ENCODE peak calls at places on chromosome 9, in four cellular contexts. O, X, Y and C are unnamed samples.
A peak's percentile ranks its signal among the peaks of the same experiment; 100 is the strongest.

GRCh38 chr9:29325855-29326254 is 1752.6 kb upstream of the C9orf72 start:
- DNase-seq in O (peak; percentile 76), X (no peak), Y (no peak), C (no peak)

GRCh38 chr9:14031015-14031414 is 282.9 kb downstream of the NFIB start:
- DNase-seq in O (peak; percentile 68), X (no peak), Y (no peak), C (no peak)

GRCh38 chr9:105141448-105142101 is 102.9 kb upstream of the SLC44A1 start:
- DNase-seq in O (no peak), X (peak; percentile 40), Y (no peak), C (no peak)

GRCh38 chr9:112605518-112605917 is 112.4 kb downstream of the INIP start:
- DNase-seq in O (no peak), X (no peak), Y (no peak), C (no peak)

GRCh38 chr9:121598167-121599000 is 53.0 kb upstream of the DAB2IP start:
- DNase-seq in O (peak; percentile 96), X (no peak), Y (no peak), C (peak; percentile 82)

GRCh38 chr9:16275795-16276624 is 594.5 kb downstream of the BNC2 start:
- DNase-seq in O (no peak), X (no peak), Y (no peak), C (no peak)

GRCh38 chr9:33921967-33922895 is 105.3 kb downstream of the UBE2R2 start:
- DNase-seq in O (peak; percentile 75), X (no peak), Y (peak; percentile 66), C (peak; percentile 23)

GRCh38 chr9:74742792-74743389 is 144.8 kb downstream of the TRPM6 start:
- DNase-seq in O (peak; percentile 66), X (peak; percentile 21), Y (peak; percentile 39), C (peak; percentile 42)

GRCh38 chr9:14511452-14511851 is 181.8 kb downstream of the ZDHHC21 start:
- DNase-seq in O (no peak), X (no peak), Y (no peak), C (peak; percentile 14)

GRCh38 chr9:109311731-109312130 is 9.1 kb downstream of the EPB41L4B start:
- DNase-seq in O (no peak), X (no peak), Y (peak; percentile 69), C (no peak)

GRCh38 chr9:133580416-133580738 is 28.8 kb downstream of the FAM163B start:
- DNase-seq in O (no peak), X (no peak), Y (no peak), C (no peak)

GRCh38 chr9:70053864-70054263 is 10.2 kb downstream of the MAMDC2 start:
- DNase-seq in O (no peak), X (no peak), Y (no peak), C (peak; percentile 86)

GRCh38 chr9:22064957-22065356 is 55.9 kb upstream of the CDKN2B start:
- DNase-seq in O (no peak), X (no peak), Y (no peak), C (no peak)

GRCh38 chr9:113516840-113517577 is 53.5 kb downstream of the RGS3 start:
- DNase-seq in O (no peak), X (peak; percentile 87), Y (no peak), C (no peak)

GRCh38 chr9:18441245-18441644 is 32.7 kb upstream of the ADAMTSL1 start:
- DNase-seq in O (no peak), X (no peak), Y (no peak), C (no peak)

GRCh38 chr9:82599550-82599949 is 463.4 kb downstream of the RASEF start:
- DNase-seq in O (no peak), X (no peak), Y (no peak), C (no peak)

GRCh38 chr9:86757382-86757720 is 190.0 kb downstream of the GAS1 start:
- DNase-seq in O (no peak), X (no peak), Y (no peak), C (no peak)

GRCh38 chr9:133359420-133360175 is 3.2 kb downstream of the SURF2 start:
- DNase-seq in O (peak; percentile 72), X (no peak), Y (peak; percentile 74), C (no peak)

GRCh38 chr9:100082786-100083185 is 16.0 kb downstream of the ERP44 start:
- DNase-seq in O (no peak), X (no peak), Y (no peak), C (peak; percentile 63)

GRCh38 chr9:135551031-135551430 is 5.1 kb downstream of the OBP2A start:
- DNase-seq in O (no peak), X (no peak), Y (no peak), C (no peak)

GRCh38 chr9:21695874-21696341 is 106.5 kb upstream of the MTAP start:
- DNase-seq in O (no peak), X (no peak), Y (no peak), C (no peak)

GRCh38 chr9:14314424-14314928 is 535 bp upstream of the NFIB start:
- DNase-seq in O (peak; percentile 85), X (peak; percentile 18), Y (peak; percentile 74), C (peak; percentile 82)

GRCh38 chr9:80359941-80360881 is 788.4 kb downstream of the TLE4 start:
- DNase-seq in O (no peak), X (no peak), Y (no peak), C (no peak)

GRCh38 chr9:85514256-85514655 is 227.5 kb downstream of the AGTPBP1 start:
- DNase-seq in O (peak; percentile 14), X (no peak), Y (no peak), C (no peak)

GRCh38 chr9:131278421-131279111 is 2.3 kb upstream of the FAM78A start:
- DNase-seq in O (no peak), X (no peak), Y (no peak), C (no peak)

GRCh38 chr9:131279196-131279926 is 3.1 kb upstream of the FAM78A start:
- DNase-seq in O (no peak), X (no peak), Y (no peak), C (no peak)

GRCh38 chr9:131280660-131281059 is 4.3 kb upstream of the FAM78A start:
- DNase-seq in O (no peak), X (no peak), Y (no peak), C (no peak)

GRCh38 chr9:131281119-131281965 is 5.0 kb upstream of the FAM78A start:
- DNase-seq in O (peak; percentile 75), X (no peak), Y (no peak), C (no peak)

GRCh38 chr9:131279927-131280530 is 3.7 kb upstream of the FAM78A start:
- DNase-seq in O (no peak), X (no peak), Y (no peak), C (no peak)
- TF ChIP-seq EZH2phosphoT487 in O (no peak), X (no peak), Y (no peak), C (no peak)

GRCh38 chr9:130935660-130936271 is 3.3 kb downstream of the FIBCD1 start:
- DNase-seq in O (no peak), X (no peak), Y (no peak), C (no peak)

GRCh38 chr9:130936285-130937117 is 2.5 kb downstream of the FIBCD1 start:
- DNase-seq in O (peak; percentile 81), X (no peak), Y (no peak), C (peak; percentile 38)

GRCh38 chr9:130938652-130939404 is at the start of gene FIBCD1:
- DNase-seq in O (peak; percentile 80), X (no peak), Y (peak; percentile 75), C (peak; percentile 40)

GRCh38 chr9:130938184-130938651 is 829 bp downstream of the FIBCD1 start:
- DNase-seq in O (no peak), X (no peak), Y (no peak), C (no peak)

GRCh38 chr9:130937146-130938076 is 1.6 kb downstream of the FIBCD1 start:
- DNase-seq in O (no peak), X (no peak), Y (no peak), C (no peak)
- H4K20me1 ChIP-seq in O (no peaks in the 10 kb centered on the region), X (no peaks in the 10 kb centered on the region), Y (peaks cover 6% of the 10 kb centered on the region), C (no peaks in the 10 kb centered on the region)

GRCh38 chr9:12776775-12777055 is 1.9 kb downstream of the LURAP1L start:
- DNase-seq in O (no peak), X (no peak), Y (no peak), C (no peak)

GRCh38 chr9:12775373-12775962 is 648 bp downstream of the LURAP1L start:
- DNase-seq in O (peak; percentile 50), X (peak; percentile 22), Y (peak; percentile 69), C (no peak)

GRCh38 chr9:12774861-12775367 is at the start of gene LURAP1L:
- DNase-seq in O (peak; percentile 85), X (peak; percentile 47), Y (peak; percentile 54), C (peak; percentile 78)

GRCh38 chr9:12777149-12778010 is 2.6 kb downstream of the LURAP1L start:
- DNase-seq in O (no peak), X (no peak), Y (no peak), C (peak; percentile 16)

DNA sequence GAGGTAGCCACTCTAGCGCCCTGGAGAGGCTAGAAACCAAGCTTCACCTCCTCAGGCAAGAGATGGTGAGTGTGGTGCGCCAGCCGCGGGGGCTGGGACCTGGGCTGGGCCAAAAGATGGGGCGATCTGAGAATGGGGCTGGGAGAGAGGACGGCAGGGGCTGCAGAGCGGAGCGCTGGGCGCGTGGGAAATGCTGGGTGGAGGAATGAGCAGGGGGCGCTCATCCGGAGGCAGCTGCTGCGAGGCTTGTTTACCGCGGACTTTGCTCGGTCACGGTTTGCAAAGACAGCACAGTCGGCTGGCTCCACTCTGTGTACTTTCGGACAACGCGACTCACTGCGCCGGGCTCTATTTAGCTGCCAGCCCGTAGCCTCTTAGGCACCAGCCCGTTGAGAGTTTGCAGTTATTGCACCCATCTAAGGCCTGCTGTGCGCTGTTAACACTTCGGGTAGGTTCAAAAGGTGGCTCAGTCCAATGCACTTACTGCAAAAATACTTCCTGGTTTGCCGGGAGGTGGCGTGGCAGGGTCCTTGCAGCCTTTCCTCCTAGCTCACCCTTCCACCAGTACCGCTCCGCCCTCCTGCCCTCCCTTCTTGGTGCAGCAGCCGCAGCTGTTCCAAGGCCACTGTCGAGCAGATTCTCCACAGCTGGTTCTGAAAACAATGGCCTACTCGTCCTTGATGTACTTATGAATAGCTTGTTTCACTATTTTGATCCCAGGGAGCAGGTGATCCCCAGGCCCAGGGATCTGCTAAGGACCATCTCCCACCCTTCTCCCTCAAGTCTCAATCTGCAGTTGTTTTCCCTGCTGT is 1.3 kb downstream of the LURAP1L start:
- DNase-seq in O (peak; percentile 85), X (peak; percentile 80), Y (peak; percentile 81), C (peak; percentile 74)
- TF ChIP-seq EZH2phosphoT487 in O (no peak), X (no peak), Y (no peak), C (no peak)

DNA sequence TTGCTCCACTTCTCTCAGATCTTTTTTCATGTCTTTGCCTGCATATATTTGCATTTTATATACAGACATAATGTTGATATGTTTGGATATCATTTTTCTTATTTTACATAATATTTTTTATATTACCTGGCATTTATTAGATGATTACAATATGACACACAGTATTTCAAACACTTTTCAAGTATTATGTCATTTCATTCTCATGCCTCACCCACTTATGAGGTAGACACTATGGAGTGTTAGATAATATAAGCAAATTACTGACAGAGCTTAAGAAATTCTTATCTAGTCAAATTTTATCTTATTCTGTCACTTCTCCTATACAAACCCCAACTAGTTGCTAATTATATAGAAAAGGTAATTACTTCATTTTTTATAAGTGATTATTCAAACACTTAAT is 11.1 kb downstream of the LURAP1L start:
- DNase-seq in O (no peak), X (no peak), Y (no peak), C (no peak)
- H4K20me1 ChIP-seq in O (no peaks in the 10 kb centered on the region), X (no peaks in the 10 kb centered on the region), Y (no peaks in the 10 kb centered on the region), C (no peaks in the 10 kb centered on the region)

GRCh38 chr9:131733601-131734061 is 6.2 kb downstream of the RAPGEF1 start:
- DNase-seq in O (peak; percentile 44), X (peak; percentile 15), Y (peak; percentile 70), C (peak; percentile 94)
- TF ChIP-seq EZH2phosphoT487 in O (no peak), X (no peak), Y (no peak), C (peak; percentile 45)

GRCh38 chr9:91421022-91421765 is 2.4 kb downstream of the NFIL3 start:
- DNase-seq in O (peak; percentile 65), X (peak; percentile 43), Y (peak; percentile 87), C (no peak)
- H4K20me1 ChIP-seq in O (peaks cover 47% of the 10 kb centered on the region), X (peaks cover 40% of the 10 kb centered on the region), Y (no peaks in the 10 kb centered on the region), C (peaks cover 47% of the 10 kb centered on the region)

GRCh38 chr9:123059472-123060220 is 26.2 kb downstream of the GPR21 start:
- DNase-seq in O (no peak), X (no peak), Y (no peak), C (no peak)
- TF ChIP-seq EZH2phosphoT487 in O (no peak), X (no peak), Y (no peak), C (no peak)